ENCODE peak calls at places on chromosome 11, in ten cellular contexts. P, B, Y, X, M, W, Q, U, K and I are unnamed samples.

GRCh38 chr11:131275580-131275979 is 94.8 kb upstream of the NTM start:
- DNase-seq in P (no peak), B (no peak), Y (no peak), X (no peak), M (no peak), W (no peak), Q (no peak), U (no peak), K (no peak), I (no peak)

GRCh38 chr11:126282742-126283591 is at the start of gene TIRAP:
- DNase-seq in P (peak), B (peak), Y (peak), X (peak), M (peak), W (no peak), Q (peak), U (peak), K (peak), I (peak)

GRCh38 chr11:131760191-131760951 is 390.0 kb downstream of the NTM start:
- DNase-seq in P (no peak), B (peak), Y (no peak), X (no peak), M (no peak), W (peak), Q (no peak), U (no peak), K (peak), I (peak)

GRCh38 chr11:8809605-8810272 is 101.2 kb upstream of the AKIP1 start:
- DNase-seq in P (no peak), B (no peak), Y (no peak), X (no peak), M (no peak), W (no peak), Q (no peak), U (no peak), K (no peak), I (no peak)

GRCh38 chr11:77381749-77382693 is 80.5 kb upstream of the GDPD4 start:
- DNase-seq in P (no peak), B (no peak), Y (no peak), X (no peak), M (no peak), W (peak), Q (no peak), U (no peak), K (peak), I (no peak)

GRCh38 chr11:124445646-124446139 is at the start of gene OR8B8:
- DNase-seq in P (no peak), B (no peak), Y (no peak), X (no peak), M (no peak), W (no peak), Q (no peak), U (no peak), K (no peak), I (no peak)

GRCh38 chr11:57341250-57341808 is 3.2 kb downstream of the P2RX3 start:
- DNase-seq in P (no peak), B (no peak), Y (no peak), X (no peak), M (no peak), W (no peak), Q (no peak), U (no peak), K (no peak), I (no peak)

GRCh38 chr11:125348704-125349635 is 147.1 kb downstream of the FEZ1 start:
- DNase-seq in P (peak), B (peak), Y (peak), X (peak), M (peak), W (no peak), Q (peak), U (peak), K (peak), I (peak)

GRCh38 chr11:17609536-17610401 is 62.7 kb downstream of the OTOG start:
- DNase-seq in P (no peak), B (no peak), Y (no peak), X (no peak), M (no peak), W (no peak), Q (no peak), U (no peak), K (no peak), I (no peak)

GRCh38 chr11:68598816-68599653 is 85.3 kb upstream of the GAL start:
- DNase-seq in P (no peak), B (no peak), Y (no peak), X (no peak), M (no peak), W (peak), Q (no peak), U (no peak), K (peak), I (no peak)

GRCh38 chr11:45305874-45306623 is 19.9 kb upstream of the SYT13 start:
- DNase-seq in P (no peak), B (no peak), Y (no peak), X (no peak), M (no peak), W (no peak), Q (no peak), U (no peak), K (no peak), I (no peak)

GRCh38 chr11:130003717-130004001 is 1.0 kb upstream of the PRDM10 start:
- DNase-seq in P (no peak), B (no peak), Y (no peak), X (no peak), M (no peak), W (no peak), Q (no peak), U (no peak), K (no peak), I (no peak)

GRCh38 chr11:47408598-47409439 is 429 bp downstream of the SLC39A13 start:
- DNase-seq in P (no peak), B (peak), Y (peak), X (no peak), M (peak), W (no peak), Q (no peak), U (no peak), K (peak), I (peak)

GRCh38 chr11:111426615-111427014 is 47.5 kb upstream of the POU2AF1 start:
- DNase-seq in P (no peak), B (no peak), Y (no peak), X (no peak), M (no peak), W (no peak), Q (no peak), U (no peak), K (no peak), I (no peak)

GRCh38 chr11:106457727-106458126 is 380.3 kb downstream of the AASDHPPT start:
- DNase-seq in P (no peak), B (no peak), Y (no peak), X (no peak), M (no peak), W (peak), Q (no peak), U (no peak), K (peak), I (no peak)

GRCh38 chr11:58801302-58801701 is 43.2 kb downstream of the GLYATL2 start:
- DNase-seq in P (no peak), B (no peak), Y (no peak), X (no peak), M (no peak), W (no peak), Q (no peak), U (no peak), K (no peak), I (no peak)
- TF ChIP-seq CTCF in P (no peak), B (no peak), Y (no peak), X (no peak), M (no peak), W (no peak), Q (no peak), U (no peak), K (no peak), I (no peak)

GRCh38 chr11:85182437-85183109 is 444.6 kb downstream of the DLG2 start:
- DNase-seq in P (no peak), B (no peak), Y (peak), X (peak), M (no peak), W (no peak), Q (no peak), U (peak), K (peak), I (peak)
- TF ChIP-seq CTCF in P (no peak), B (no peak), Y (peak), X (peak), M (no peak), W (no peak), Q (no peak), U (peak), K (peak), I (peak)

DNA sequence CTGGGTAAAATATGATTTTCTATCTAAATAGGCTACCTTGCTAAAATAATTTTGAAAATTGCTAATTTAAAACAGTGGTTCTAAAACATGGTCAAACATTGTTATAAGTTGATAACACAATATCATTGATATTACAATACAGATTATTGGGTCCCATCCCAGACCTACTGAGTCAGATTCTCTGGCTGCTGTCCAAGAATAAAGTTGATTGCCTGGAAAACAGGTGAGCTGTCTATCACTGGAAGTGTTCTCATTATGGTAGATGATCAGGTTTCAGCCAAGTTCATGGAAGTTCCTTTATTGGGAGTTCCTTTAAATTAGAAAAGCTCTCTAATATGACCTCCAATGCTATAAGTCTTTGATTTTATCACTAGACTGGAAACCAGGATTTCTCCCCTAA is 52.3 kb downstream of the SC5D start:
- DNase-seq in P (no peak), B (no peak), Y (no peak), X (no peak), M (no peak), W (no peak), Q (no peak), U (no peak), K (no peak), I (no peak)
- TF ChIP-seq CTCF in P (no peak), B (no peak), Y (no peak), X (no peak), M (no peak), W (no peak), Q (no peak), U (no peak), K (no peak), I (no peak)

DNA sequence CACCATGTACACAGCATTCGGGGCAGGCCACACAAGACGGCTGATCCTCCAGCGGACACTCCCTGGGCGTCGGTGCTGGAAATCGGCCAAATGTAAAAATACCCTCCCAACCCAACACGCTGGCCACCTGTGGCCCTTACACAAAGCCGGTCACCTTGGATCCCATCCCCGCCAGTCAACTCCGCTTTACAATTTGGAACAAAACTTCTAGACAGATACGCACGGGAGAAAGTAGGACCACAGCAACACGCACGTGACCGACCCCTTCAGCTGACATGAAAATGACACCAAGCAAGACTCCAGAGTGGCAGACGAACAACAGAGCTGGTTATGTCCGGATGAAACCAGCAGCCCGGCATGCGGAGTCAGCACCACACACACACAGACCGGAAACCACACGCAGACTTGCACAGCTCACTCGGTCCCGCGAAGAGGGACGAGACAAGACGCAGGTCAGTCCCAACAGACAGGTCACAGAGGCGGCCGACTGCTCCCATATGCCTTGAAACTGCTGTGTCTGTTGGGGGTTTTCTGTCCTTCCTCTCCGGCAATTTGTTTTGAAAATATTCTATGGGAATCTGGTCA is 366.6 kb downstream of the SHANK2 start:
- DNase-seq in P (no peak), B (no peak), Y (no peak), X (no peak), M (no peak), W (no peak), Q (no peak), U (no peak), K (peak), I (no peak)
- TF ChIP-seq CTCF in P (no peak), B (no peak), Y (no peak), X (no peak), M (no peak), W (no peak), Q (no peak), U (no peak), K (no peak), I (no peak)

DNA sequence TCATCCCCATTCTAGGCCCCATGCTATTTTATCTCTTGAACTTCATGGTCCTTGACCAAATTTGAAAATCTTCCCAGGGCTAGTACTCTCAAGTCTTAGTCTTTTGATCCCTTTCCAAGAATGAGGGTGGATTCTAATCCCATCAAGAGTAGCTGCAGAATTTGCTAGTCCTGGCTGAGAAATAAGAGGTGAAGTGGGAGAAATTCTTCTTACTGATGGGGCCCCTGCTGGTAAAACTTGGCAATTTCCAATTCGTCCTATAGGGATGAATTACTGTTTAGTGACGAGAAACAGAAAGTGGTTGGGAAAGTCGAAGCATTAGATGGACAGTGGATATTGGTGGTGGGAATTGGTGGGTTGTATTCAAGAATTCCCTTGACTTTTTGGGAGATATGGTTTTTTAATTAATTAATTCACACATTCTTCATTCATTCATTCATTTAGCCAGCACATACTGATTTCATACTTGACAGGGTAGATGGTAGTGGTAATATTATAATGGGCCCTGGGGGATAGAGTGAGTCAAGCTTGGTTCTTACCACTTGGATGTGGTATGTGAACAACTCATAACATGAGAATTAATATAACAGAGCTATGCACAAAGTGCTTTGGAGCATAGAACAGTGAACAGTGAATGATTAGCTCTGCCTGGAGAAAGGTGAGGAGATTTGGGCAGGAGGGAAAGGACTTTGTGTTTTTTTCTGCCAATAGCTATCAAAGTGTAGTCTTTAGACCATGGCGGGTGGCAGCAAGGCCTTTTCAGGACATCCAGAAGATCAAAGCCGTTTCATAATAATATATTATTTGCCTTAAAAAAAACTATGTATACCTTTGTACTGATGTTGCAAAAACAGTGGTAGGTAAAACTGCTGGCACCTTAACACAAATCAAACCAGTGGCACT is 103.8 kb downstream of the STIM1 start:
- DNase-seq in P (no peak), B (no peak), Y (peak), X (no peak), M (no peak), W (no peak), Q (no peak), U (no peak), K (peak), I (peak)
- TF ChIP-seq CTCF in P (no peak), B (no peak), Y (no peak), X (no peak), M (no peak), W (peak), Q (no peak), U (peak), K (no peak), I (peak)

GRCh38 chr11:62588966-62589637 is 2.2 kb downstream of the TUT1 start:
- DNase-seq in P (no peak), B (no peak), Y (no peak), X (no peak), M (no peak), W (no peak), Q (no peak), U (no peak), K (peak), I (no peak)
- TF ChIP-seq CTCF in P (no peak), B (no peak), Y (peak), X (peak), M (no peak), W (peak), Q (no peak), U (peak), K (peak), I (peak)